ENCODE peak calls at places on chromosomes 3 and 15, in seven cellular contexts. Z is PC-3; F is ovary; J is heart left ventricle; B is CD8-positive, alpha-beta T cell; V is prostate gland; I is fibroblast of lung. A is an unnamed sample.

GRCh38 chr3:142209655-142210054 is 15.7 kb downstream of the GK5 start:
- DNase-seq in Z (peak; percentile 17), F (peak; percentile 70), J (peak; percentile 35), B (no peak), V (no peak), I (peak; percentile 88), A (no peak)

GRCh38 chr3:20898962-20899361 is 713.0 kb upstream of the SGO1 start:
- DNase-seq in Z (no peak), F (no peak), J (no peak), B (no peak), V (no peak), I (no peak), A (no peak)

GRCh38 chr3:33131328-33132018 is 17.7 kb downstream of the CRTAP start:
- DNase-seq in Z (peak; percentile 85), F (no peak), J (no peak), B (no peak), V (peak; percentile 44), I (peak; percentile 72), A (no peak)

GRCh38 chr15:75731248-75732100 is 18.8 kb upstream of the CSPG4 start:
- DNase-seq in Z (no peak), F (peak; percentile 69), J (peak; percentile 77), B (no peak), V (no peak), I (peak; percentile 65), A (no peak)

GRCh38 chr3:9582332-9582731 is 28.7 kb upstream of the LHFPL4 start:
- DNase-seq in Z (no peak), F (no peak), J (no peak), B (no peak), V (no peak), I (no peak), A (no peak)

GRCh38 chr3:190089711-190090110 is 31.0 kb downstream of the P3H2 start:
- DNase-seq in Z (peak; percentile 12), F (no peak), J (no peak), B (no peak), V (no peak), I (no peak), A (no peak)

GRCh38 chr3:143971367-143972154 is at the start of gene DIPK2A:
- DNase-seq in Z (peak; percentile 84), F (peak; percentile 95), J (peak; percentile 97), B (peak; percentile 92), V (peak; percentile 94), I (peak; percentile 96), A (peak; percentile 93)

GRCh38 chr3:191139771-191140170 is 59.3 kb upstream of the OSTN start:
- DNase-seq in Z (no peak), F (no peak), J (no peak), B (no peak), V (no peak), I (peak; percentile 14), A (no peak)

GRCh38 chr3:194730369-194730768 is 44.7 kb downstream of the FAM43A start:
- DNase-seq in Z (no peak), F (no peak), J (no peak), B (no peak), V (peak; percentile 49), I (no peak), A (no peak)

GRCh38 chr15:57477736-57478522 is 101.6 kb downstream of the CGNL1 start:
- DNase-seq in Z (no peak), F (no peak), J (no peak), B (no peak), V (no peak), I (no peak), A (no peak)

GRCh38 chr3:69212411-69213160 is 90.2 kb upstream of the LMOD3 start:
- DNase-seq in Z (peak; percentile 77), F (no peak), J (no peak), B (no peak), V (no peak), I (peak; percentile 90), A (no peak)

GRCh38 chr15:59611277-59612260 is at the start of gene GCNT3:
- DNase-seq in Z (peak; percentile 70), F (no peak), J (no peak), B (no peak), V (no peak), I (peak; percentile 29), A (no peak)

GRCh38 chr3:3258281-3258680 is 78.8 kb upstream of the CRBN start:
- DNase-seq in Z (no peak), F (no peak), J (no peak), B (no peak), V (no peak), I (no peak), A (no peak)

GRCh38 chr3:54951405-54951804 is 23.5 kb upstream of the LRTM1 start:
- DNase-seq in Z (peak; percentile 53), F (peak; percentile 83), J (peak; percentile 87), B (no peak), V (peak; percentile 38), I (peak; percentile 90), A (peak; percentile 41)

GRCh38 chr3:60609446-60609845 is 641.8 kb downstream of the FHIT start:
- DNase-seq in Z (peak; percentile 35), F (no peak), J (no peak), B (no peak), V (no peak), I (no peak), A (no peak)

GRCh38 chr15:84023636-84024035 is 211.9 kb upstream of the GOLGA6L4 start:
- DNase-seq in Z (peak; percentile 73), F (peak; percentile 55), J (peak; percentile 47), B (no peak), V (peak; percentile 24), I (peak; percentile 63), A (no peak)

GRCh38 chr15:49731187-49731828 is 110.5 kb downstream of the DTWD1 start:
- DNase-seq in Z (no peak), F (no peak), J (no peak), B (no peak), V (no peak), I (no peak), A (no peak)

GRCh38 chr15:101161656-101162055 is 90.2 kb downstream of the CHSY1 start:
- DNase-seq in Z (no peak), F (no peak), J (no peak), B (no peak), V (no peak), I (no peak), A (no peak)

GRCh38 chr15:48191574-48192225 is at the start of gene CTXN2:
- DNase-seq in Z (no peak), F (no peak), J (no peak), B (no peak), V (no peak), I (peak; percentile 1), A (peak; percentile 63)

GRCh38 chr3:133991637-133992036 is 38.1 kb downstream of the SLCO2A1 start:
- DNase-seq in Z (peak; percentile 47), F (no peak), J (no peak), B (no peak), V (no peak), I (peak; percentile 28), A (no peak)

GRCh38 chr15:46408312-46408711 is 773.5 kb downstream of the SQOR start:
- DNase-seq in Z (no peak), F (no peak), J (no peak), B (no peak), V (no peak), I (no peak), A (no peak)

GRCh38 chr3:169945313-169945712 is 21.3 kb upstream of the SEC62 start:
- DNase-seq in Z (no peak), F (no peak), J (peak; percentile 38), B (peak; percentile 2), V (no peak), I (no peak), A (no peak)

GRCh38 chr3:125401402-125401801 is 26.3 kb upstream of the ZNF148 start:
- DNase-seq in Z (no peak), F (no peak), J (no peak), B (no peak), V (no peak), I (no peak), A (no peak)

GRCh38 chr3:58188921-58189451 is 21.8 kb downstream of the DNASE1L3 start:
- DNase-seq in Z (peak; percentile 75), F (no peak), J (no peak), B (no peak), V (no peak), I (no peak), A (no peak)

GRCh38 chr3:65539620-65540019 is 499.1 kb downstream of the MAGI1 start:
- DNase-seq in Z (no peak), F (no peak), J (no peak), B (no peak), V (no peak), I (no peak), A (no peak)

DNA sequence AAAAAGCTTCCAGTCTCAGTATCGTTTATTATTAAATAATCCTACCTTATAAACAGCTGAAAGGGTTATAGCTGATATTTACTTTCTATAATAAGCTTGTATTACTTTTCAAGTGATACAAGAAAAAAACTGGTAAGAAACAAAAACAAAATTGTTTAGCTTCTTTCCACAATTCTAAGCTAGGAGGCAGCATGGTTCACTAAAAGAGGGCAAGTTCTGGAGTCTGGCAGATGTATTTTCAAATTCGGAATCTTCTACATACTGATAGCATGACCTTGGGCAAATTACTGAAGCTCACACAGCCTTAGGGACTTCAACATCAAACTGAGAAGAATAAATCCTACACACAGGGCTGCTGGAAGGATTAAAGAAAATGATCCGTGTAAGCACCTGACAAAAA is 15.4 kb downstream of the C15orf62 start:
- DNase-seq in Z (peak; percentile 34), F (no peak), J (no peak), B (no peak), V (no peak), I (no peak), A (no peak)
- TF ChIP-seq CTCF in Z (peak; percentile 65), F (no peak), J (no peak), B (no peak), V (peak; percentile 51), I (no peak), A (no peak)

GRCh38 chr3:187015903-187016638 is 85.7 kb downstream of the ST6GAL1 start:
- DNase-seq in Z (no peak), F (no peak), J (no peak), B (no peak), V (no peak), I (no peak), A (no peak)
- H3K4me3 ChIP-seq in Z (no peak overlapping the region), F (no peak overlapping the region), J (no peak overlapping the region), B (no peak overlapping the region), V (no peak overlapping the region), I (no peak overlapping the region), A (no peak overlapping the region)

GRCh38 chr3:132033471-132033870 is 1.3 kb downstream of the CPNE4 start:
- DNase-seq in Z (no peak), F (no peak), J (no peak), B (no peak), V (no peak), I (no peak), A (no peak)
- H3K27me3 ChIP-seq in Z (no peaks in the 10 kb centered on the region), F (no peaks in the 10 kb centered on the region), J (peaks cover 16% of the 10 kb centered on the region), B (peaks cover 15% of the 10 kb centered on the region), V (no peaks in the 10 kb centered on the region), I (peaks cover 15% of the 10 kb centered on the region), A (peaks cover 33% of the 10 kb centered on the region)

GRCh38 chr3:152156880-152157279 is 111.8 kb upstream of the MBNL1 start:
- DNase-seq in Z (no peak), F (no peak), J (no peak), B (no peak), V (no peak), I (no peak), A (no peak)

GRCh38 chr3:152155654-152156053 is 113.1 kb upstream of the MBNL1 start:
- DNase-seq in Z (no peak), F (no peak), J (no peak), B (no peak), V (no peak), I (no peak), A (no peak)

GRCh38 chr3:152159328-152159727 is 109.4 kb upstream of the MBNL1 start:
- DNase-seq in Z (peak; percentile 93), F (no peak), J (no peak), B (no peak), V (no peak), I (peak; percentile 93), A (no peak)

GRCh38 chr3:152155246-152155645 is 113.5 kb upstream of the MBNL1 start:
- DNase-seq in Z (no peak), F (no peak), J (no peak), B (no peak), V (no peak), I (no peak), A (no peak)

GRCh38 chr3:152157337-152157736 is 111.4 kb upstream of the MBNL1 start:
- DNase-seq in Z (no peak), F (no peak), J (no peak), B (no peak), V (no peak), I (no peak), A (no peak)
- TF ChIP-seq CTCF in Z (no peak), F (no peak), J (no peak), B (no peak), V (no peak), I (no peak), A (no peak)